ENCODE peak calls at places on chromosome 14, in four cellular contexts. I, Q, M and F are unnamed samples. For H3K4me1, the result is how much of the 10 kb centered on the place peaks cover.

GRCh38 chr14:76968621-76969063 is 59.9 kb downstream of the IRF2BPL start:
- DNase-seq in I (peak), Q (no peak), M (no peak), F (peak)

GRCh38 chr14:23365353-23366162 is 586 bp upstream of the EFS start:
- DNase-seq in I (no peak), Q (no peak), M (no peak), F (no peak)

GRCh38 chr14:79820866-79821535 is 390.3 kb downstream of the DIO2 start:
- DNase-seq in I (no peak), Q (no peak), M (no peak), F (no peak)

GRCh38 chr14:47300801-47301200 is 374.6 kb downstream of the MDGA2 start:
- DNase-seq in I (no peak), Q (no peak), M (no peak), F (no peak)

GRCh38 chr14:34170891-34171290 is 220.0 kb upstream of the EGLN3 start:
- DNase-seq in I (no peak), Q (no peak), M (no peak), F (no peak)

GRCh38 chr14:94373708-94374107 is 14.7 kb downstream of the SERPINA1 start:
- DNase-seq in I (no peak), Q (no peak), M (no peak), F (no peak)

GRCh38 chr14:38961136-38961535 is 141.9 kb downstream of the SEC23A start:
- DNase-seq in I (no peak), Q (no peak), M (no peak), F (no peak)

GRCh38 chr14:35134329-35135123 is 12.2 kb downstream of the PRORP start:
- DNase-seq in I (no peak), Q (no peak), M (no peak), F (no peak)

GRCh38 chr14:78673845-78674244 is 503.7 kb downstream of the NRXN3 start:
- DNase-seq in I (no peak), Q (no peak), M (no peak), F (no peak)

GRCh38 chr14:68782091-68782981 is 10.5 kb downstream of the ZFP36L1 start:
- DNase-seq in I (no peak), Q (no peak), M (no peak), F (no peak)

DNA sequence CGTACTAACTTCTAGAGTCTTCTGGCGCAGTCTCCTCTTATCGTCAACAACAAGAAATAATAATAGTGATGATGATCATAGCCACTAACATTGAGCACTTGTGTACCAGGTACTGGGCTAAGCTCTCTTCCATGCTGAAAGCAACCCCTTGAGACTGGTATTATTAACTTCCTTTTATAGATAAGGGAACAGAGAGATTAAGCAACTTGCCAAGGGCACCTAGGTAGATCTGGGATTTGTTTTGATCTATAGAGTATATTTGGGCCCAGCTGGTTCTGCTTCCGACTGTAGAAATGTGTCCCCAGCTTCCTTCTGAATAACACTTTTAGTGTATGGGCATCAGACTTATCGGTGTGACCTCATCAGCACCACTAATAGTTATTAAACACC is 1.1 kb upstream of the ZNF219 start:
- DNase-seq in I (no peak), Q (no peak), M (no peak), F (no peak)
- H3K4me3 ChIP-seq in I (no peak), Q (peak), M (no peak), F (no peak)

GRCh38 chr14:59344711-59345455 is 120.3 kb downstream of the GPR135 start:
- DNase-seq in I (no peak), Q (no peak), M (no peak), F (no peak)

GRCh38 chr14:59343585-59343984 is 121.6 kb downstream of the GPR135 start:
- DNase-seq in I (no peak), Q (no peak), M (no peak), F (no peak)

GRCh38 chr14:59339526-59339925 is 125.7 kb downstream of the GPR135 start:
- DNase-seq in I (no peak), Q (no peak), M (no peak), F (no peak)

GRCh38 chr14:59342108-59342507 is 123.1 kb downstream of the GPR135 start:
- DNase-seq in I (no peak), Q (no peak), M (no peak), F (no peak)

GRCh38 chr14:59342516-59343484 is 122.4 kb downstream of the GPR135 start:
- DNase-seq in I (no peak), Q (no peak), M (no peak), F (no peak)
- H3K4me1 ChIP-seq in I (under half), Q (under half), M (under half), F (under half)

GRCh38 chr14:21408152-21408551 is 24.3 kb upstream of the SUPT16H start:
- DNase-seq in I (no peak), Q (no peak), M (no peak), F (no peak)
- TF ChIP-seq SUZ12 in I (no peak), Q (no peak), M (no peak), F (no peak)

GRCh38 chr14:36519431-36520321 is at the start of gene NKX2-1:
- DNase-seq in I (no peak), Q (no peak), M (no peak), F (no peak)
- H3K4me3 ChIP-seq in I (no peak), Q (peak), M (no peak), F (peak)

GRCh38 chr14:89304972-89305703 is 111.9 kb downstream of the FOXN3 start:
- DNase-seq in I (no peak), Q (no peak), M (peak), F (no peak)
- H3K4me1 ChIP-seq in I (under half), Q (under half), M (half or more), F (under half)

GRCh38 chr14:103679351-103679750 is 35.9 kb downstream of the XRCC3 start:
- DNase-seq in I (peak), Q (no peak), M (peak), F (no peak)
- TF ChIP-seq SUZ12 in I (no peak), Q (no peak), M (no peak), F (no peak)

GRCh38 chr14:103527408-103528157 is 1.4 kb upstream of the TRMT61A start:
- DNase-seq in I (no peak), Q (no peak), M (peak), F (no peak)
- H3K4me3 ChIP-seq in I (peak), Q (peak), M (peak), F (no peak)

GRCh38 chr14:105646175-105646574 is 119.8 kb downstream of the TMEM121 start:
- DNase-seq in I (no peak), Q (no peak), M (no peak), F (no peak)

GRCh38 chr14:105635560-105635959 is 109.2 kb downstream of the TMEM121 start:
- DNase-seq in I (no peak), Q (no peak), M (no peak), F (no peak)

GRCh38 chr14:105636935-105637334 is 110.6 kb downstream of the TMEM121 start:
- DNase-seq in I (no peak), Q (no peak), M (no peak), F (no peak)

GRCh38 chr14:105641075-105641937 is 114.9 kb downstream of the TMEM121 start:
- DNase-seq in I (no peak), Q (no peak), M (no peak), F (no peak)
- H3K4me1 ChIP-seq in I (under half), Q (under half), M (under half), F (under half)

DNA sequence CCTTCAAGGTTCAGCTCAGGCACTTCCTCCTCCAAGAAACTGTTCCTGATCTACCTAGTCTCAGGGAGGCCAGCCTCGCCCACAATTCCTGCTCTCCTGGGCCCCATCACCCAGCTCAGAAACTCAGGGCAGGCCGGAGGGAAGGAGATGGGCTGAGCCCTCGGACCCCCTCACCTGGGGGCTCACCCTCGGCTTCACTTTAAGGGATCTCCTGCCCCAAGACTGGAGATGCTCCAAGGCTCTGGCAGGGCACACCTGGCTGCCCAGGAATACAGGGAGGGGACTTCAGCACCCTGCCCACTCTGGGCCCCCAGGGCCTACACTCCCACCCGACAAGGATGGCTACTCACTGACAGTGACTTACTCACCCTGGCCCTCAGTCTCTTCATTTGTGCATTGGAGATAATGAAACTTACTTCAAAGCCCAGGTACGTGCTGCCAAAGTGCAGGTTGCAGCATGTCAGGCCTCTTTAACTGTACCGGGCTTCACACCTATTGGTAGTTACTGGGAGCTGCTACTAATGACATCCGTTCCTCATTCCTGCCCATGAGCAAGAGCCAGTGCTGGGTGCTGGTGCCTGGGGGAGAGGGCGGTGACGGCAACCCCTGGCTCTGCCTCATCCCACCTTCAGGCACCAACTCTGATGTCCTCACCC is 21.0 kb upstream of the PPP1R13B start:
- DNase-seq in I (no peak), Q (no peak), M (no peak), F (no peak)
- TF ChIP-seq SUZ12 in I (no peak), Q (no peak), M (no peak), F (no peak)